ENCODE peak calls at places on chromosomes 12 and 14, in five cellular contexts. One of them, this sample, is unnamed.

GRCh38 chr12:120669055-120669828 is 17.7 kb upstream of the MLEC start:
- DNase-seq in thyroid gland: peak
- DNase-seq in transverse colon: peak
- DNase-seq in NB4: no peak
- DNase-seq in prostate gland: no peak
- DNase-seq in this sample: no peak

GRCh38 chr14:74860179-74860578 is 15.8 kb downstream of the PROX2 start:
- DNase-seq in transverse colon: no peak
- DNase-seq in prostate gland: no peak
- DNase-seq in NB4: no peak
- DNase-seq in thyroid gland: no peak
- DNase-seq in this sample: no peak

GRCh38 chr12:28782812-28783211 is 366.3 kb upstream of the FAR2 start:
- DNase-seq in NB4: no peak
- DNase-seq in transverse colon: no peak
- DNase-seq in thyroid gland: no peak
- DNase-seq in prostate gland: no peak
- DNase-seq in this sample: no peak

GRCh38 chr14:34502826-34503225 is 36.7 kb downstream of the EAPP start:
- DNase-seq in NB4: no peak
- DNase-seq in transverse colon: no peak
- DNase-seq in thyroid gland: no peak
- DNase-seq in prostate gland: no peak
- DNase-seq in this sample: no peak

GRCh38 chr12:50620050-50620974 is 115.5 kb downstream of the DIP2B start:
- DNase-seq in NB4: no peak
- DNase-seq in prostate gland: no peak
- DNase-seq in transverse colon: no peak
- DNase-seq in thyroid gland: peak
- DNase-seq in this sample: no peak

GRCh38 chr12:93808169-93808899 is 131.2 kb downstream of the CRADD start:
- DNase-seq in prostate gland: no peak
- DNase-seq in transverse colon: no peak
- DNase-seq in NB4: no peak
- DNase-seq in thyroid gland: no peak
- DNase-seq in this sample: peak

GRCh38 chr14:77681196-77682157 is 26.3 kb downstream of the ALKBH1 start:
- DNase-seq in thyroid gland: no peak
- DNase-seq in prostate gland: peak
- DNase-seq in NB4: no peak
- DNase-seq in transverse colon: peak
- DNase-seq in this sample: peak

GRCh38 chr14:71538949-71539659 is 393.1 kb upstream of the RGS6 start:
- DNase-seq in transverse colon: no peak
- DNase-seq in prostate gland: no peak
- DNase-seq in NB4: no peak
- DNase-seq in thyroid gland: no peak
- DNase-seq in this sample: no peak

GRCh38 chr12:53995311-53996187 is 4.4 kb upstream of the HOXC9 start:
- DNase-seq in prostate gland: no peak
- DNase-seq in thyroid gland: no peak
- DNase-seq in NB4: peak
- DNase-seq in transverse colon: no peak
- DNase-seq in this sample: no peak

GRCh38 chr14:77638738-77639137 is 22.3 kb upstream of the SPTLC2 start:
- DNase-seq in prostate gland: no peak
- DNase-seq in thyroid gland: no peak
- DNase-seq in NB4: no peak
- DNase-seq in transverse colon: no peak
- DNase-seq in this sample: no peak

GRCh38 chr14:105442834-105443233 is 23.2 kb downstream of the MTA1 start:
- DNase-seq in NB4: no peak
- DNase-seq in prostate gland: no peak
- DNase-seq in thyroid gland: no peak
- DNase-seq in transverse colon: no peak
- DNase-seq in this sample: no peak

GRCh38 chr12:43309845-43310405 is 242.1 kb downstream of the ADAMTS20 start:
- DNase-seq in NB4: no peak
- DNase-seq in transverse colon: no peak
- DNase-seq in thyroid gland: no peak
- DNase-seq in prostate gland: no peak
- DNase-seq in this sample: no peak

GRCh38 chr12:6819069-6820030 is 2.3 kb upstream of the GPR162 start:
- DNase-seq in prostate gland: no peak
- DNase-seq in thyroid gland: no peak
- DNase-seq in NB4: no peak
- DNase-seq in transverse colon: no peak
- DNase-seq in this sample: no peak

GRCh38 chr12:117165342-117165741 is 24.9 kb downstream of the FBXO21 start:
- DNase-seq in prostate gland: peak
- DNase-seq in thyroid gland: no peak
- DNase-seq in transverse colon: no peak
- DNase-seq in NB4: no peak
- DNase-seq in this sample: no peak

GRCh38 chr12:95970905-95971304 is 25.2 kb downstream of the HAL start:
- DNase-seq in prostate gland: no peak
- DNase-seq in transverse colon: no peak
- DNase-seq in thyroid gland: no peak
- DNase-seq in NB4: no peak
- DNase-seq in this sample: no peak

GRCh38 chr12:89103831-89104230 is 248.5 kb downstream of the DUSP6 start:
- DNase-seq in NB4: no peak
- DNase-seq in prostate gland: no peak
- DNase-seq in transverse colon: no peak
- DNase-seq in thyroid gland: no peak
- DNase-seq in this sample: no peak

GRCh38 chr14:88044129-88044727 is 39.3 kb downstream of the GPR65 start:
- DNase-seq in thyroid gland: no peak
- DNase-seq in prostate gland: no peak
- DNase-seq in NB4: no peak
- DNase-seq in transverse colon: no peak
- DNase-seq in this sample: no peak

GRCh38 chr12:43937947-43938346 is 102.1 kb downstream of the TMEM117 start:
- DNase-seq in prostate gland: no peak
- DNase-seq in thyroid gland: no peak
- DNase-seq in transverse colon: no peak
- DNase-seq in NB4: peak
- DNase-seq in this sample: peak

GRCh38 chr12:26055087-26055486 is 69.8 kb downstream of the BHLHE41 start:
- DNase-seq in NB4: no peak
- DNase-seq in thyroid gland: no peak
- DNase-seq in prostate gland: no peak
- DNase-seq in transverse colon: no peak
- DNase-seq in this sample: no peak

GRCh38 chr12:65867428-65867827 is 43.1 kb downstream of the HMGA2 start:
- DNase-seq in thyroid gland: no peak
- DNase-seq in prostate gland: no peak
- DNase-seq in transverse colon: no peak
- DNase-seq in NB4: peak
- DNase-seq in this sample: no peak

DNA sequence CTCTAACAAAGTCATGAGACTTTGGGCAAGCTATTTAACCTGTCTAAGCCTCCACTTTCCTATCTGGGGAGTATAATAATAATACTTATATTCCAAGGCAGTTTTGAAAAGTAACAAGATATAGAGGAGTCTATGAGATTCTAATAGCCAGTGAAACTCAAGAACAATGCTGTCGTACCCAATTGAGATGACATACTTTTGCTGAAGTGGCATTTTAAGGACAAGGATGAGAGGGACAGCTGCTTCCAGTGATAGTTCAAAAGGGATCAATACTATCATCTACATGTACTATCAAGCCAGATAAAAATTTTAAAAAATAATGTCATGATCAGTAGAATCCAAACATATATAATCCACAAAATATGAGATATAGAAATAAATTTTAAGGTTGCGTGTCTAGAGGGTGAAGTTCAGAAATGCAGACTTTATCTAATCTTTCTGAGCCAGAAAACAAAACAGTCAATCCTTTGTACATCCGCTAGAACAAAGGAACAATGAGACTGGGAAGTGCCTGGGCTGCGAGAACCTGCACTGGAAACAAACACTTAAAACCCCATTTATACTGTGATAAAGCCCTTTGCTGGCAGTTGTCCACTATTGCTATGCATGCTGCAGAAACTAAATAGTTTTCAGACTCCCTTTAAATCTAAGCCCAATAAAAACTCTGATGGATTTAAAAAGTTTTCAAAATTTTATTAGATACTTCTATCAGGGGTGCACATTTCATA is 38.6 kb downstream of the PTPRB start:
- DNase-seq in NB4: no peak
- DNase-seq in transverse colon: no peak
- DNase-seq in thyroid gland: no peak
- DNase-seq in prostate gland: no peak
- DNase-seq in this sample: no peak
- TF ChIP-seq POLR2A in NB4: no peak
- TF ChIP-seq POLR2A in transverse colon: no peak
- TF ChIP-seq POLR2A in thyroid gland: no peak
- TF ChIP-seq POLR2A in prostate gland: no peak
- TF ChIP-seq POLR2A in this sample: no peak

GRCh38 chr12:122988036-122988435 is 7.6 kb downstream of the ARL6IP4 start:
- DNase-seq in transverse colon: no peak
- DNase-seq in prostate gland: no peak
- DNase-seq in thyroid gland: no peak
- DNase-seq in NB4: no peak
- DNase-seq in this sample: no peak

GRCh38 chr12:122986258-122986871 is 5.9 kb downstream of the ARL6IP4 start:
- DNase-seq in prostate gland: no peak
- DNase-seq in NB4: no peak
- DNase-seq in transverse colon: no peak
- DNase-seq in thyroid gland: no peak
- DNase-seq in this sample: no peak

GRCh38 chr12:122985590-122986257 is 5.2 kb downstream of the ARL6IP4 start:
- DNase-seq in NB4: no peak
- DNase-seq in transverse colon: no peak
- DNase-seq in prostate gland: no peak
- DNase-seq in thyroid gland: no peak
- DNase-seq in this sample: no peak

GRCh38 chr12:122988612-122989442 is 8.3 kb downstream of the ARL6IP4 start:
- DNase-seq in transverse colon: no peak
- DNase-seq in prostate gland: no peak
- DNase-seq in thyroid gland: no peak
- DNase-seq in NB4: no peak
- DNase-seq in this sample: no peak

GRCh38 chr12:122987086-122987951 is 6.8 kb downstream of the ARL6IP4 start:
- DNase-seq in thyroid gland: no peak
- DNase-seq in transverse colon: no peak
- DNase-seq in NB4: no peak
- DNase-seq in prostate gland: no peak
- DNase-seq in this sample: no peak
- TF ChIP-seq POLR2A in thyroid gland: no peak
- TF ChIP-seq POLR2A in transverse colon: no peak
- TF ChIP-seq POLR2A in NB4: no peak
- TF ChIP-seq POLR2A in prostate gland: no peak
- TF ChIP-seq POLR2A in this sample: no peak

GRCh38 chr12:103965255-103965589 is 450 bp upstream of the TDG start:
- DNase-seq in NB4: no peak
- DNase-seq in thyroid gland: no peak
- DNase-seq in transverse colon: no peak
- DNase-seq in prostate gland: no peak
- DNase-seq in this sample: peak

GRCh38 chr12:103962493-103962892 is 3.2 kb upstream of the TDG start:
- DNase-seq in transverse colon: no peak
- DNase-seq in NB4: no peak
- DNase-seq in thyroid gland: no peak
- DNase-seq in prostate gland: no peak
- DNase-seq in this sample: no peak

GRCh38 chr12:103966736-103967135 is 1.1 kb downstream of the TDG start:
- DNase-seq in NB4: no peak
- DNase-seq in transverse colon: no peak
- DNase-seq in prostate gland: no peak
- DNase-seq in thyroid gland: no peak
- DNase-seq in this sample: peak

GRCh38 chr12:103964805-103965204 is 867 bp upstream of the TDG start:
- DNase-seq in thyroid gland: no peak
- DNase-seq in prostate gland: no peak
- DNase-seq in NB4: no peak
- DNase-seq in transverse colon: no peak
- DNase-seq in this sample: no peak

GRCh38 chr12:103965590-103966407 is at the start of gene TDG:
- DNase-seq in thyroid gland: peak
- DNase-seq in NB4: peak
- DNase-seq in transverse colon: peak
- DNase-seq in prostate gland: peak
- DNase-seq in this sample: peak
- TF ChIP-seq POLR2A in thyroid gland: no peak
- TF ChIP-seq POLR2A in NB4: peak
- TF ChIP-seq POLR2A in transverse colon: peak
- TF ChIP-seq POLR2A in prostate gland: peak
- TF ChIP-seq POLR2A in this sample: peak

DNA sequence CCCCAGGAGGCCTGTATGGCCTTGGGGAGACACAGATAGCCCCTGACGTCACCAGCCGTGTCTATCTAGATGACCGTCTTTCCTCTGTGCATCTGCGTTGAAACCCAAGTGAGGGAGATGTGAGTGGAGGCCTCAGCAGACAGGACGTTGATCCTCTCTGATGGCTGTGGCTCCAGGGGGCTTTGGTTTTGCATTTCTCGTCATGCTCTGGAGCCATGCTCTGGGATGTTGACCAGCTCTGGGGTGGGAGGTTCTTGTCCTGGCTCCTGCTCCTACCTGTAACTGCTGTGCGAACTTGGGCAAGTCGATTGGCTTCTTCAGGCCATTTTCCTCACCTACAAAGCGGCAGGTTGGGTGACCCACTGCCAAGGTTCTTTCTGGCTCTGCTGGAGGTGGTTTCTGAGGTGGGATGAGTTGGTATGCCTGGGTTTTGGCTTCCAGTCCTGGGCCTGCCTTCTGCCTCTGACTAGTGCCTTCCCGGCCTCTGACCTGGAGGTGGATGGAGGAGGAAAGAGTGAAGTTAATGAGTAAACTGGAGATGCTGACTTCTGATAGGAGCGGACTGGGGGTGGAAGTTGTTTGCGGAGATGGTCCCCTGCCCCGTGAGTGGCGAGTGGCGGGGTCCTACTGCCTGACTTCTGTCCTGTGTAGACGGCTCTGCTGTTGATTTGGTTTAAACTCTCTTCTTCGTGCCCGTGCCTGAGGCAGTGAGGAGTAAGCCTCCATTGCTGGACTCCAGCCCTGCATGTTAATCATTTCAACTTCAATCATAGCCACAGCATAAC is 8.4 kb downstream of the TSPAN9 start:
- DNase-seq in prostate gland: no peak
- DNase-seq in transverse colon: no peak
- DNase-seq in NB4: no peak
- DNase-seq in thyroid gland: no peak
- DNase-seq in this sample: no peak
- TF ChIP-seq POLR2A in prostate gland: no peak
- TF ChIP-seq POLR2A in transverse colon: no peak
- TF ChIP-seq POLR2A in NB4: no peak
- TF ChIP-seq POLR2A in thyroid gland: no peak
- TF ChIP-seq POLR2A in this sample: no peak

This sample was measured in erythroblast.